ENCODE peak calls at places on chromosomes 4 and X, in seven cellular contexts. F is lower leg skin, D is esophagus muscularis mucosa, H is body of pancreas, I is gastrocnemius medialis, S is endothelial cell of umbilical vein, M is A549. Y is an unnamed sample.

GRCh38 chr4:156303708-156304107 is 350.0 kb upstream of the CTSO start:
- DNase-seq in F (no peak), D (no peak), H (no peak), I (no peak), S (no peak), M (no peak), Y (no peak)

GRCh38 chr4:113781439-113782040 is 20.0 kb upstream of the CAMK2D start:
- DNase-seq in F (no peak), D (no peak), H (no peak), I (no peak), S (peak; percentile 58), M (peak; percentile 24), Y (no peak)

GRCh38 chrX:136850441-136851175 is 29.9 kb downstream of the RBMX start:
- DNase-seq in F (no peak), D (no peak), H (no peak), I (peak; percentile 5), S (peak; percentile 2), M (no peak), Y (no peak)

GRCh38 chr4:159014896-159015295 is 88.0 kb upstream of the RAPGEF2 start:
- DNase-seq in F (no peak), D (no peak), H (no peak), I (no peak), S (no peak), M (no peak), Y (no peak)

GRCh38 chrX:27918799-27919198 is 62.5 kb downstream of the DCAF8L1 start:
- DNase-seq in F (no peak), D (no peak), H (peak; percentile 13), I (no peak), S (peak; percentile 13), M (peak; percentile 10), Y (no peak)

GRCh38 chr4:2082118-2082517 is 23.0 kb downstream of the NAT8L start:
- DNase-seq in F (peak; percentile 53), D (no peak), H (no peak), I (no peak), S (no peak), M (no peak), Y (no peak)

GRCh38 chrX:80485543-80485942 is 65.3 kb downstream of the TENT5D start:
- DNase-seq in F (no peak), D (no peak), H (no peak), I (no peak), S (no peak), M (no peak), Y (no peak)

GRCh38 chr4:44652002-44652401 is 577 bp upstream of the YIPF7 start:
- DNase-seq in F (no peak), D (no peak), H (no peak), I (no peak), S (no peak), M (no peak), Y (no peak)

GRCh38 chrX:13983734-13984133 is 46.0 kb downstream of the GEMIN8 start:
- DNase-seq in F (no peak), D (no peak), H (no peak), I (no peak), S (no peak), M (no peak), Y (no peak)

GRCh38 chr4:107951551-107951950 is 20.2 kb downstream of the CYP2U1 start:
- DNase-seq in F (no peak), D (no peak), H (no peak), I (no peak), S (no peak), M (no peak), Y (no peak)

GRCh38 chr4:128385683-128386304 is 98.2 kb upstream of the PGRMC2 start:
- DNase-seq in F (no peak), D (no peak), H (no peak), I (peak; percentile 10), S (peak; percentile 37), M (peak; percentile 77), Y (peak; percentile 53)

GRCh38 chr4:26321326-26322276 is 787 bp downstream of the RBPJ start:
- DNase-seq in F (peak; percentile 88), D (no peak), H (peak; percentile 36), I (no peak), S (peak; percentile 41), M (peak; percentile 9), Y (peak; percentile 47)

GRCh38 chr4:184420881-184421416 is 53.4 kb downstream of the IRF2 start:
- DNase-seq in F (no peak), D (no peak), H (no peak), I (no peak), S (no peak), M (no peak), Y (no peak)

GRCh38 chr4:157076578-157076947 is 613 bp downstream of the GLRB start:
- DNase-seq in F (no peak), D (no peak), H (peak; percentile 52), I (no peak), S (peak; percentile 9), M (no peak), Y (no peak)

GRCh38 chr4:169907705-169908104 is 118.5 kb downstream of the MFAP3L start:
- DNase-seq in F (no peak), D (no peak), H (no peak), I (no peak), S (no peak), M (no peak), Y (no peak)

GRCh38 chr4:139655116-139655515 is 10.5 kb upstream of the MGST2 start:
- DNase-seq in F (no peak), D (no peak), H (no peak), I (no peak), S (peak; percentile 61), M (peak; percentile 67), Y (peak; percentile 25)

GRCh38 chrX:107619836-107620235 is 8.5 kb upstream of the PRPS1 start:
- DNase-seq in F (no peak), D (no peak), H (no peak), I (no peak), S (no peak), M (no peak), Y (no peak)

GRCh38 chr4:36385951-36386561 is 104.6 kb downstream of the DTHD1 start:
- DNase-seq in F (no peak), D (no peak), H (no peak), I (no peak), S (no peak), M (no peak), Y (no peak)

GRCh38 chr4:118825799-118826198 is 10.1 kb downstream of the SEC24D start:
- DNase-seq in F (no peak), D (no peak), H (no peak), I (no peak), S (no peak), M (no peak), Y (no peak)

GRCh38 chrX:69162466-69162865 is 2.8 kb downstream of the PJA1 start:
- DNase-seq in F (peak; percentile 40), D (peak; percentile 21), H (no peak), I (no peak), S (no peak), M (no peak), Y (no peak)

GRCh38 chrX:69161786-69162349 is 3.4 kb downstream of the PJA1 start:
- DNase-seq in F (peak; percentile 72), D (no peak), H (no peak), I (no peak), S (no peak), M (no peak), Y (no peak)

GRCh38 chrX:69161371-69161770 is 3.9 kb downstream of the PJA1 start:
- DNase-seq in F (peak; percentile 77), D (no peak), H (no peak), I (no peak), S (no peak), M (no peak), Y (no peak)

GRCh38 chrX:69163936-69164741 is 1.1 kb downstream of the PJA1 start:
- DNase-seq in F (peak; percentile 84), D (peak; percentile 53), H (peak; percentile 18), I (no peak), S (peak; percentile 13), M (no peak), Y (peak; percentile 10)

GRCh38 chrX:69165116-69165651 is at the start of gene PJA1:
- DNase-seq in F (peak; percentile 92), D (no peak), H (peak; percentile 59), I (peak; percentile 31), S (peak; percentile 66), M (peak; percentile 54), Y (peak; percentile 60)
- TF ChIP-seq POLR2A in F (no peak), D (peak; percentile 29), H (peak; percentile 66), I (peak; percentile 46), S (no peak), M (peak; percentile 46), Y (no peak)

GRCh38 chr4:14719053-14719452 is 283.2 kb upstream of the CPEB2 start:
- DNase-seq in F (peak; percentile 70), D (no peak), H (peak; percentile 12), I (no peak), S (no peak), M (peak; percentile 34), Y (no peak)

GRCh38 chr4:14711259-14711658 is 291.0 kb upstream of the CPEB2 start:
- DNase-seq in F (no peak), D (no peak), H (no peak), I (no peak), S (no peak), M (no peak), Y (no peak)

GRCh38 chr4:14716622-14717021 is 285.7 kb upstream of the CPEB2 start:
- DNase-seq in F (no peak), D (no peak), H (no peak), I (no peak), S (no peak), M (no peak), Y (no peak)
- TF ChIP-seq POLR2A in F (no peak), D (no peak), H (no peak), I (no peak), S (no peak), M (no peak), Y (no peak)

GRCh38 chr4:173371292-173372192 is 788 bp downstream of the SAP30 start:
- DNase-seq in F (peak; percentile 94), D (no peak), H (peak; percentile 67), I (peak; percentile 53), S (peak; percentile 83), M (peak; percentile 51), Y (peak; percentile 81)
- TF ChIP-seq POLR2A in F (no peak), D (no peak), H (peak; percentile 64), I (peak; percentile 23), S (peak; percentile 65), M (no peak), Y (peak; percentile 48)

GRCh38 chr4:38782452-38783108 is at the start of gene TLR10:
- DNase-seq in F (no peak), D (no peak), H (peak; percentile 52), I (no peak), S (peak; percentile 56), M (peak; percentile 57), Y (peak; percentile 57)

GRCh38 chr4:38784141-38784540 is 1.4 kb upstream of the TLR10 start:
- DNase-seq in F (no peak), D (no peak), H (no peak), I (no peak), S (no peak), M (no peak), Y (no peak)

GRCh38 chr4:38783109-38783460 is 295 bp upstream of the TLR10 start:
- DNase-seq in F (no peak), D (no peak), H (no peak), I (no peak), S (no peak), M (no peak), Y (no peak)

GRCh38 chr4:38785041-38785790 is 2.4 kb upstream of the TLR10 start:
- DNase-seq in F (no peak), D (no peak), H (no peak), I (no peak), S (no peak), M (no peak), Y (no peak)

DNA sequence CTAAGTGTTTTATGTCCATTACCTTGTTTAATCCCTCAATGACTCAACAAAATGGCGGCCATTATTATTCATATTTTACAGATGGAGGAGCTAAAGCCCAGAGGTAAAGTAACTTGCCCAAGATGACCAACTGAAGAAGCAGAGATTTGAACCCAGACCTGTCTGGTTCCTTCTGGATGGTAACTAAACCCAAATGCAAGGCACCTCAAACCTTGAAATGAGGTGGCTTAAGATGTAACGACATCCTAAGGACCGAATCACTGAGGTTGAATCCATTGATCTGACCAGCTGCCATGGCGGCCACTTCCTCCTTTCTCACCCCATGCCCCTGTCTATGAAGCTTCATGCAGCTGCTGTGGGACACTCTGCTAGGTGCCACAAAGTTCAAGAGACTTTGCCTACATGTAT is 932 bp downstream of the TLR10 start:
- DNase-seq in F (no peak), D (no peak), H (no peak), I (no peak), S (no peak), M (no peak), Y (no peak)
- TF ChIP-seq POLR2A in F (no peak), D (no peak), H (no peak), I (no peak), S (no peak), M (no peak), Y (no peak)

Y was measured in erythroblast.